ENCODE peak calls at places on chromosomes 16 and 17, in nine cellular contexts. W is putamen; Y is GM06990; P is adrenal gland; H is NCI-H1436 treated with DMSO at 0.1 percent for 48 hours; J is substantia nigra; C is mucosa of gallbladder; K is AML-193; N is activated T-helper 1 cell treated with anti-CD3 and anti-CD28 coated beads, Interleukin-12 subunit alpha, Interleukin-12 subunit beta, Interleukin-2, Interleukin-4 antibody, amounts not matched to agents 30 ng/mL and 10 ng/mL and 1 ng/mL, durations not matched to agents 14 hours and 24 hours and 36 hours. T is an unnamed sample.

GRCh38 chr16:66590322-66590721 is 11.1 kb downstream of the CMTM2 start:
- DNase-seq in W (no peak), Y (no peak), P (peak; percentile 7), H (no peak), J (no peak), C (no peak), K (peak; percentile 34), N (peak; percentile 43), T (no peak)

GRCh38 chr16:48223490-48223889 is 20.6 kb upstream of the LONP2 start:
- DNase-seq in W (no peak), Y (no peak), P (no peak), H (no peak), J (no peak), C (no peak), K (no peak), N (no peak), T (no peak)

GRCh38 chr17:75910699-75911098 is 6.0 kb upstream of the MRPL38 start:
- DNase-seq in W (no peak), Y (no peak), P (no peak), H (peak; percentile 8), J (no peak), C (no peak), K (no peak), N (no peak), T (no peak)

GRCh38 chr16:75038036-75038959 is 39.5 kb downstream of the ZNRF1 start:
- DNase-seq in W (no peak), Y (no peak), P (no peak), H (no peak), J (no peak), C (no peak), K (peak; percentile 56), N (no peak), T (no peak)

GRCh38 chr17:63830278-63830677 is 2.8 kb upstream of the FTSJ3 start:
- DNase-seq in W (no peak), Y (no peak), P (no peak), H (no peak), J (no peak), C (no peak), K (no peak), N (no peak), T (no peak)

GRCh38 chr16:90048347-90048722 is 28.8 kb downstream of the PRDM7 start:
- DNase-seq in W (no peak), Y (no peak), P (no peak), H (no peak), J (no peak), C (no peak), K (no peak), N (no peak), T (no peak)

GRCh38 chr17:2189231-2189630 is 114.4 kb downstream of the SMG6 start:
- DNase-seq in W (no peak), Y (no peak), P (no peak), H (no peak), J (no peak), C (no peak), K (no peak), N (no peak), T (no peak)

GRCh38 chr16:88714420-88715302 is 8.4 kb downstream of the CTU2 start:
- DNase-seq in W (no peak), Y (no peak), P (no peak), H (no peak), J (no peak), C (no peak), K (no peak), N (no peak), T (no peak)

GRCh38 chr17:29246638-29247037 is at the start of gene CRYBA1:
- DNase-seq in W (no peak), Y (no peak), P (no peak), H (no peak), J (no peak), C (no peak), K (no peak), N (no peak), T (no peak)

GRCh38 chr17:6953689-6954088 is 42.2 kb upstream of the ALOX12 start:
- DNase-seq in W (no peak), Y (no peak), P (no peak), H (no peak), J (no peak), C (no peak), K (no peak), N (no peak), T (no peak)

GRCh38 chr17:28760987-28761562 is 17.3 kb downstream of the TRAF4 start:
- DNase-seq in W (no peak), Y (no peak), P (peak; percentile 91), H (no peak), J (peak; percentile 75), C (peak; percentile 78), K (peak; percentile 96), N (no peak), T (no peak)

T was measured in osteocyte.